ENCODE peak calls at places on chromosome 19, in six cellular contexts. Y is AG04450; J is dorsolateral prefrontal cortex; V is activated CD8-positive, alpha-beta T cell treated with anti-CD3 and anti-CD28 coated beads, Interleukin-2, amount 10 ng/mL, durations not matched to agents 7 days and 5 days; F is stimulated activated CD4-positive, alpha-beta T cell treated with anti-CD3 and anti-CD28 coated beads, Interleukin-1b, Interleukin-23, amount 100 ng/mL, for 24 hours; Z is colonic mucosa. O is an unnamed sample.

GRCh38 chr19:6222884-6223283 is 56.9 kb downstream of the MLLT1 start:
- DNase-seq in Y (no peak), J (no peak), V (no peak), F (no peak), Z (no peak), O (no peak)

GRCh38 chr19:12187625-12188024 is 24.7 kb downstream of the ZNF136 start:
- DNase-seq in Y (no peak), J (no peak), V (no peak), F (no peak), Z (no peak), O (no peak)

GRCh38 chr19:47541507-47541906 is 26.6 kb upstream of the NAPA start:
- DNase-seq in Y (no peak), J (no peak), V (peak), F (no peak), Z (no peak), O (no peak)

GRCh38 chr19:2553510-2553909 is 77.6 kb downstream of the GADD45B start:
- DNase-seq in Y (no peak), J (no peak), V (no peak), F (no peak), Z (no peak), O (no peak)

GRCh38 chr19:51316688-51317087 is 5.2 kb downstream of the IGLON5 start:
- DNase-seq in Y (no peak), J (no peak), V (no peak), F (no peak), Z (no peak), O (no peak)

GRCh38 chr19:41626877-41627276 is at the start of gene CEACAM4:
- DNase-seq in Y (no peak), J (no peak), V (no peak), F (no peak), Z (no peak), O (no peak)

GRCh38 chr19:28889941-28890645 is 322.9 kb downstream of the UQCRFS1 start:
- DNase-seq in Y (no peak), J (no peak), V (no peak), F (no peak), Z (no peak), O (no peak)

GRCh38 chr19:48683349-48683748 is 10.5 kb upstream of the NTN5 start:
- DNase-seq in Y (no peak), J (peak), V (peak), F (no peak), Z (no peak), O (no peak)

GRCh38 chr19:57935731-57936130 is 529 bp upstream of the ZNF418 start:
- DNase-seq in Y (no peak), J (no peak), V (no peak), F (no peak), Z (no peak), O (no peak)

GRCh38 chr19:41302624-41303351 is 7.2 kb upstream of the CCDC97 start:
- DNase-seq in Y (no peak), J (no peak), V (peak), F (peak), Z (no peak), O (no peak)

O was measured in SK-N-SH.